ENCODE peak calls at places on chromosomes 3 and 15, in seven cellular contexts. O is suprapubic skin, P is H1, G is transverse colon, L is HepG2, B is esophagus muscularis mucosa, C is sigmoid colon. X is an unnamed sample.

GRCh38 chr15:100340721-100341661 is 784 bp downstream of the ADAMTS17 start:
- DNase-seq in O (no peak), P (no peak), G (peak; percentile 41), L (no peak), B (no peak), C (no peak), X (no peak)

GRCh38 chr3:190579514-190580137 is 65.7 kb downstream of the IL1RAP start:
- DNase-seq in O (no peak), P (no peak), G (no peak), L (no peak), B (no peak), C (no peak), X (no peak)

GRCh38 chr3:47134311-47134710 is 29.6 kb downstream of the SETD2 start:
- DNase-seq in O (no peak), P (no peak), G (no peak), L (no peak), B (no peak), C (no peak), X (no peak)

GRCh38 chr3:107633327-107634141 is 110.8 kb downstream of the BBX start:
- DNase-seq in O (no peak), P (no peak), G (no peak), L (no peak), B (no peak), C (no peak), X (no peak)

GRCh38 chr3:156628836-156629618 is 45.4 kb upstream of the TIPARP start:
- DNase-seq in O (no peak), P (no peak), G (no peak), L (no peak), B (no peak), C (no peak), X (no peak)

GRCh38 chr3:171306631-171307030 is 153.6 kb downstream of the TNIK start:
- DNase-seq in O (no peak), P (no peak), G (peak; percentile 56), L (no peak), B (no peak), C (peak; percentile 92), X (peak; percentile 30)

GRCh38 chr15:49652922-49653321 is 32.1 kb downstream of the DTWD1 start:
- DNase-seq in O (no peak), P (no peak), G (no peak), L (no peak), B (no peak), C (no peak), X (no peak)

GRCh38 chr15:42084465-42085235 is 9.7 kb downstream of the PLA2G4D start:
- DNase-seq in O (no peak), P (peak; percentile 91), G (peak; percentile 80), L (peak; percentile 46), B (no peak), C (no peak), X (peak; percentile 81)

GRCh38 chr3:100401674-100402036 is 316 bp downstream of the LNP1 start:
- DNase-seq in O (peak; percentile 65), P (no peak), G (peak; percentile 29), L (no peak), B (peak; percentile 91), C (peak; percentile 71), X (no peak)

GRCh38 chr3:140816372-140816771 is 125.3 kb upstream of the SLC25A36 start:
- DNase-seq in O (no peak), P (no peak), G (no peak), L (no peak), B (no peak), C (no peak), X (no peak)

GRCh38 chr3:148203263-148204010 is 494.3 kb upstream of the AGTR1 start:
- DNase-seq in O (no peak), P (no peak), G (no peak), L (no peak), B (no peak), C (no peak), X (no peak)

GRCh38 chr15:75149911-75150709 is 51.6 kb upstream of the C15orf39 start:
- DNase-seq in O (no peak), P (no peak), G (peak; percentile 35), L (no peak), B (no peak), C (no peak), X (no peak)

GRCh38 chr3:107753494-107753893 is 230.7 kb downstream of the BBX start:
- DNase-seq in O (no peak), P (no peak), G (peak; percentile 29), L (peak; percentile 47), B (no peak), C (no peak), X (peak; percentile 35)

GRCh38 chr3:63030666-63031065 is 155.4 kb upstream of the CADPS start:
- DNase-seq in O (no peak), P (no peak), G (no peak), L (no peak), B (no peak), C (no peak), X (no peak)

GRCh38 chr15:38894260-38894948 is 329.8 kb upstream of the RASGRP1 start:
- DNase-seq in O (no peak), P (no peak), G (no peak), L (no peak), B (no peak), C (no peak), X (no peak)

GRCh38 chr15:41564286-41564959 is 5.4 kb downstream of the TYRO3 start:
- DNase-seq in O (no peak), P (peak; percentile 62), G (no peak), L (peak; percentile 78), B (no peak), C (no peak), X (no peak)

GRCh38 chr3:133376805-133377204 is 23.1 kb upstream of the BFSP2 start:
- DNase-seq in O (no peak), P (no peak), G (no peak), L (no peak), B (no peak), C (no peak), X (no peak)

GRCh38 chr3:53286727-53287412 is 31.0 kb upstream of the TKT start:
- DNase-seq in O (no peak), P (no peak), G (no peak), L (no peak), B (no peak), C (no peak), X (no peak)

GRCh38 chr3:58466899-58467563 is 24.9 kb upstream of the KCTD6 start:
- DNase-seq in O (no peak), P (no peak), G (no peak), L (no peak), B (no peak), C (no peak), X (no peak)

GRCh38 chr3:55244247-55244646 is 242.9 kb downstream of the WNT5A start:
- DNase-seq in O (no peak), P (no peak), G (no peak), L (no peak), B (peak; percentile 62), C (no peak), X (no peak)

GRCh38 chr3:42264399-42265058 is 1.5 kb downstream of the CCK start:
- DNase-seq in O (no peak), P (peak; percentile 60), G (peak; percentile 19), L (no peak), B (no peak), C (peak; percentile 80), X (peak; percentile 65)

GRCh38 chr15:48930735-48931134 is 33.0 kb downstream of the SHC4 start:
- DNase-seq in O (no peak), P (no peak), G (no peak), L (no peak), B (no peak), C (no peak), X (no peak)

GRCh38 chr15:65277015-65277414 is 9.7 kb downstream of the PARP16 start:
- DNase-seq in O (no peak), P (no peak), G (no peak), L (no peak), B (no peak), C (no peak), X (no peak)

GRCh38 chr3:53503185-53503584 is 8.8 kb downstream of the CACNA1D start:
- DNase-seq in O (no peak), P (no peak), G (no peak), L (no peak), B (no peak), C (no peak), X (no peak)

GRCh38 chr3:127654374-127654773 is 18.4 kb upstream of the ABTB1 start:
- DNase-seq in O (no peak), P (no peak), G (no peak), L (no peak), B (no peak), C (no peak), X (no peak)

GRCh38 chr3:165749241-165749640 is 88.0 kb downstream of the BCHE start:
- DNase-seq in O (no peak), P (no peak), G (no peak), L (no peak), B (no peak), C (no peak), X (no peak)

GRCh38 chr3:165749817-165750216 is 87.4 kb downstream of the BCHE start:
- DNase-seq in O (no peak), P (no peak), G (no peak), L (peak; percentile 21), B (no peak), C (no peak), X (no peak)

GRCh38 chr3:165751654-165752053 is 85.6 kb downstream of the BCHE start:
- DNase-seq in O (no peak), P (no peak), G (no peak), L (no peak), B (no peak), C (no peak), X (no peak)

GRCh38 chr3:165746874-165747273 is 90.3 kb downstream of the BCHE start:
- DNase-seq in O (no peak), P (no peak), G (no peak), L (no peak), B (no peak), C (no peak), X (no peak)

GRCh38 chr3:165748094-165748493 is 89.1 kb downstream of the BCHE start:
- DNase-seq in O (no peak), P (no peak), G (no peak), L (no peak), B (no peak), C (no peak), X (no peak)
- TF ChIP-seq POLR2AphosphoS5 in O (no peak), P (no peak), G (no peak), L (no peak), B (peak; percentile 23), C (peak; percentile 69), X (no peak)

GRCh38 chr3:111859061-111859973 is at the start of gene PHLDB2:
- DNase-seq in O (peak; percentile 91), P (peak; percentile 89), G (peak; percentile 56), L (peak; percentile 68), B (no peak), C (peak; percentile 91), X (peak; percentile 45)
- TF ChIP-seq POLR2A in O (peak; percentile 29), P (no peak), G (no peak), L (peak; percentile 18), B (peak; percentile 11), C (peak; percentile 22), X (no peak)

GRCh38 chr3:124653788-124654469 is 76.3 kb upstream of the UMPS start:
- DNase-seq in O (no peak), P (no peak), G (no peak), L (peak; percentile 13), B (no peak), C (no peak), X (no peak)
- TF ChIP-seq EP300 in O (no peak), P (no peak), G (no peak), L (no peak), B (no peak), C (no peak), X (no peak)

DNA sequence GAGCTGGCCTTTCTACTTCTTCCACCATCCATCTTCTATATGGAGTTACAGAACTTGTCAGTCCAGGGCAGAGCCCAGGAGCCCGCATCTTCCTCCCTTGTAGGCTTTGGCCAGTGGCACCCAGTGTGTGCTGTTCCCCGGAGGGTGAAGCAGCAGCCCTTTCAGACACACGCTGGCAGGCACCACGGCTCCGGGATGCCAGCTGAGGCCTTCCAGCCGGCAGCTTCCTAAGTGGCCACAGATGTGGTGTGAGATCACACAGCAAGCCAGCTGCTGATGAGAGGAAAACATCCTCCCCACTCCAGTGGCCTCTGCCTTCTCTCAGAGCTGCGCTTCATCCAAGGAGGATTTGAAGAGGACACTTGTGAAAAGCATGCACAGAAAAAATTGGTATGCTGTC is 24.1 kb downstream of the CRABP1 start:
- DNase-seq in O (no peak), P (no peak), G (no peak), L (no peak), B (no peak), C (peak; percentile 68), X (no peak)
- TF ChIP-seq POLR2AphosphoS5 in O (no peak), P (no peak), G (no peak), L (no peak), B (no peak), C (no peak), X (no peak)